ENCODE peak calls at places on chromosome 18, in eight cellular contexts. N is choroid plexus epithelial cell, M is nephron progenitor cell, C is heart right ventricle, T is HFF-Myc, W is GM13976, L is breast epithelium, F is fibroblast of lung. K is an unnamed sample.

GRCh38 chr18:9638886-9639285 is 24.5 kb upstream of the PPP4R1 start:
- DNase-seq in N (no peak), T (no peak), L (no peak), C (no peak), W (no peak), M (no peak), F (no peak), K (no peak)

GRCh38 chr18:42929857-42930256 is 185.6 kb downstream of the RIT2 start:
- DNase-seq in M (no peak), L (no peak), W (no peak), C (no peak), T (peak), N (peak), F (peak), K (no peak)

GRCh38 chr18:49368876-49369440 is 91.5 kb downstream of the DYM start:
- DNase-seq in W (no peak), C (no peak), F (peak), N (peak), M (peak), T (no peak), L (peak), K (no peak)

GRCh38 chr18:50644807-50645206 is 84.9 kb downstream of the MAPK4 start:
- DNase-seq in C (no peak), F (no peak), L (no peak), W (no peak), M (peak), N (peak), T (no peak), K (no peak)

GRCh38 chr18:5895886-5896740 is 791 bp upstream of the TMEM200C start:
- DNase-seq in W (peak), C (peak), L (peak), T (no peak), F (peak), N (no peak), M (peak), K (peak)

GRCh38 chr18:41311571-41312240 is 643.3 kb upstream of the PIK3C3 start:
- DNase-seq in T (no peak), F (no peak), C (no peak), M (no peak), L (no peak), N (no peak), W (no peak), K (no peak)

GRCh38 chr18:78721281-78721949 is 258.2 kb upstream of the SALL3 start:
- DNase-seq in F (no peak), N (no peak), W (no peak), L (no peak), M (no peak), T (no peak), C (no peak), K (no peak)

GRCh38 chr18:9987931-9988330 is 74.1 kb downstream of the VAPA start:
- DNase-seq in N (no peak), T (no peak), F (no peak), W (no peak), L (peak), C (no peak), M (no peak), K (no peak)

GRCh38 chr18:2923464-2923863 is 76.7 kb downstream of the EMILIN2 start:
- DNase-seq in W (no peak), N (no peak), T (no peak), L (no peak), M (no peak), F (no peak), C (no peak), K (no peak)

GRCh38 chr18:22271030-22271429 is 101.6 kb downstream of the GATA6 start:
- DNase-seq in L (no peak), W (no peak), M (no peak), N (no peak), C (no peak), F (no peak), T (no peak), K (no peak)

GRCh38 chr18:23213200-23213599 is 77.9 kb downstream of the CABLES1 start:
- DNase-seq in N (peak), L (no peak), T (no peak), C (no peak), F (peak), M (no peak), W (no peak), K (no peak)

GRCh38 chr18:48203288-48203945 is 205.8 kb downstream of the ZBTB7C start:
- DNase-seq in T (no peak), W (no peak), N (no peak), L (no peak), M (no peak), C (no peak), F (no peak), K (no peak)

GRCh38 chr18:45837283-45838070 is 12.0 kb downstream of the SIGLEC15 start:
- DNase-seq in W (peak), F (peak), L (peak), C (peak), T (no peak), N (peak), M (peak), K (no peak)

GRCh38 chr18:66317243-66318090 is 286.4 kb downstream of the CDH19 start:
- DNase-seq in M (no peak), F (no peak), N (no peak), T (no peak), W (no peak), L (no peak), C (no peak), K (no peak)

GRCh38 chr18:50879302-50880107 is 587 bp downstream of the ME2 start:
- DNase-seq in F (peak), W (peak), L (no peak), N (peak), M (no peak), C (peak), T (no peak), K (peak)

GRCh38 chr18:9721893-9722515 is 13.9 kb downstream of the RAB31 start:
- DNase-seq in N (no peak), F (no peak), M (no peak), L (no peak), T (no peak), W (no peak), C (no peak), K (no peak)

GRCh38 chr18:2914844-2915243 is 68.0 kb downstream of the EMILIN2 start:
- DNase-seq in W (no peak), C (no peak), F (peak), M (no peak), L (peak), N (no peak), T (no peak), K (no peak)

GRCh38 chr18:62183578-62184195 is 3.2 kb downstream of the PIGN start:
- DNase-seq in T (peak), N (peak), W (peak), M (peak), F (peak), C (peak), L (no peak), K (peak)

GRCh38 chr18:62526098-62527025 is 3.5 kb downstream of the ZCCHC2 start:
- DNase-seq in W (peak), C (peak), T (no peak), L (no peak), F (peak), N (peak), M (peak), K (peak)

GRCh38 chr18:28357785-28358401 is 181.0 kb upstream of the CDH2 start:
- DNase-seq in W (no peak), N (peak), C (no peak), M (no peak), L (no peak), T (peak), F (no peak), K (no peak)

DNA sequence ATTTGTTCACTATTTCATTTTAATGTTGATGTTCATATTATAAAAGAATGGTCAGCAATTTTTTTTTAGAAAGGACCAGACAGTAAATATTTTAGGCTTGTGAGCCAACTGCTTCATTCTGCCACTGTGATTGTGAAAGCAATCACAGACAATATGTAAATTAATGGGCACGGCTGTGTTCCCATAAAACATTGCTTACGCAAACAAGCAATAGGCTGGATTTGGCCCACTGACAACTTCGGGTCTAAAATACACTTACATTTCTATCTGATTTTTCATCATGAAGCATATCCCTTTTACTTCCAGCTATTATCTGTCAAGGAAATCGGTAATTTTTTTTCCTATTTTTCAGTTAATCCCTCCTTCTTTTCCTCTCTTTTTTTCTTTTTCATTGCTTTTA is 182.2 kb upstream of the CDH2 start:
- DNase-seq in F (no peak), W (no peak), L (no peak), N (no peak), T (no peak), C (no peak), M (no peak), K (no peak)
- TF ChIP-seq CTCF in F (no peak), W (no peak), L (no peak), N (no peak), T (no peak), C (no peak), M (no peak), K (no peak)

DNA sequence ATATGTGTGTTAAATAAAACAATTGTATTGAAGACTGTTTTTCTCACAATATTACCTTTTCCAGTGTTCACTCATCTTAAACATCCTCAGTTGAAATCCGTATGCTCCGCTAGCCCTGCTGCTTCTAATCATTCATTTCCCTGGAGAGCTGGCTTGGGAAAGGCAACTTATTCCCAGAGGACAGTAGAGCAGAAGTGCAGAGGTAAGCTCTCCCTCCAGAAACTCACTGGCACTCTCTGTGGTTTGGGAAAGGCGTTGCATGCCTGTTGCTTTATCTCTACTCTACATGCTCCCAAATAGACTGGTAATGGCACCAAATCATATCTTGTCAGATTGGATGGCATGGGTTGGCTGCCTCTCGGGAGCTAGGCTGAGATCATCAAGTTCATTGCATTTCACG is 117.1 kb upstream of the BOD1L2 start:
- DNase-seq in T (no peak), N (peak), F (no peak), W (no peak), L (no peak), C (no peak), M (no peak), K (no peak)
- TF ChIP-seq CTCF in T (peak), N (peak), F (no peak), W (no peak), L (no peak), C (no peak), M (no peak), K (no peak)

DNA sequence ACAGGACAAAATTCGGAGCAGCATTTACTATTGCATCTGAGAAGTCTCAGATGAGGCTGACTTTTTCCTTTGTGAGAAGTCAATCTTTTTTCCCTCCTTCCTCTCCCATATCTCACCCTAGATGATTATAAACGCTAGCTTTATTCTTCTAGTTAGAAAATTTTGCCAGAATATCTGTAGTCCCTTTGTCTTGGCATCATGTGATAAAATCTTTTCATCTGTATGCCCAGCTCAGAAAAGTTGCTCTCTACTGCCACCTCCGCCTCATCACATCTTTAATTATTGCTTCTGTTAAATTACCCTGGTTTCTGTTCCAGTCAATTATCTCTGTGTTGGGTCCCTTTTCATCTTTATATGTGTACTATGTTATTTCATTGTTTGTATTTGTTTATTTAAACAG is 210.8 kb upstream of the SLC35G4 start:
- DNase-seq in W (no peak), M (no peak), N (peak), L (no peak), F (peak), C (no peak), T (no peak), K (no peak)
- TF ChIP-seq CTCF in W (no peak), M (peak), N (peak), L (no peak), F (no peak), C (no peak), T (peak), K (no peak)

DNA sequence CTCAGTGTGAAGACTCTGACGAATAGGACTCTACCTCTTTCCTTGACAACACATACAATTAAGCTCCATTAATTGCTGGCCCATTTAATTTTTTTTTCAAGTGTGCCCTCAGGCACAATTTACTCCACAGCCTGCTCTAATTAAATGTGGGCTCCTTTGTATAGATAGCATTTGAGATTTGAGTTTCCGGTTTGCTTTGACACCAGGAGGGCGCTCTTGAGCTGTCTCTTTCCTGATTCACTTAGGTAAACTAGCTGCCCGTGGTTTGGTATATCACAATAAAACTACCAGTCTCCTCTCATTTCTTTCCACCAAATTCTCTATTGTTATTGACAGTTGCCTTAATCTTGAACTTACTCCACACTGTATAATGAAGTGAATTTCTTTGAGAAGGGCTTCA is 666.0 kb downstream of the DSC3 start:
- DNase-seq in N (no peak), L (no peak), C (no peak), W (no peak), T (no peak), F (no peak), M (no peak), K (no peak)
- TF ChIP-seq CTCF in N (no peak), L (no peak), C (no peak), W (no peak), T (no peak), F (no peak), M (no peak), K (peak)